ENCODE peak calls at places on chromosomes 16 and 17, in four cellular contexts. V, C, Z and B are unnamed samples.
A peak's percentile ranks its signal among the peaks of the same experiment; 100 is the strongest.

GRCh38 chr17:1270210-1271019 is at the start of gene BHLHA9:
- DNase-seq in C (no peak), Z (no peak), V (no peak), B (no peak)

GRCh38 chr16:3485097-3485470 is 10.2 kb downstream of the C16orf90 start:
- DNase-seq in Z (no peak), C (no peak), V (no peak), B (peak; percentile 36)

GRCh38 chr17:45366049-45366448 is 49.2 kb upstream of the MAP3K14 start:
- DNase-seq in V (no peak), C (peak; percentile 31), Z (no peak), B (no peak)

GRCh38 chr17:21458036-21458435 is 81.9 kb downstream of the KCNJ12 start:
- DNase-seq in V (no peak), C (no peak), Z (no peak), B (no peak)

GRCh38 chr17:82064433-82065192 is 991 bp downstream of the DUS1L start:
- DNase-seq in V (peak; percentile 48), Z (no peak), C (no peak), B (no peak)

GRCh38 chr16:5323284-5323683 is 225.7 kb upstream of the EEF2KMT start:
- DNase-seq in Z (no peak), V (no peak), C (no peak), B (no peak)

GRCh38 chr16:70482624-70483023 is 28.2 kb downstream of the FCSK start:
- DNase-seq in V (peak; percentile 17), Z (no peak), C (no peak), B (no peak)

GRCh38 chr16:85531516-85531915 is 81.6 kb upstream of the GSE1 start:
- DNase-seq in V (no peak), Z (no peak), C (no peak), B (no peak)

GRCh38 chr17:66302761-66303626 is 581 bp downstream of the PRKCA start:
- DNase-seq in C (no peak), V (peak; percentile 71), Z (peak; percentile 39), B (peak; percentile 58)

GRCh38 chr16:72442381-72443158 is 270.6 kb upstream of the PMFBP1 start:
- DNase-seq in C (no peak), V (no peak), Z (no peak), B (no peak)

GRCh38 chr17:17141279-17141678 is 64.9 kb downstream of the PLD6 start:
- DNase-seq in V (no peak), C (no peak), Z (no peak), B (no peak)

GRCh38 chr16:1296688-1297412 is 12.6 kb upstream of the UBE2I start:
- DNase-seq in V (peak; percentile 92), Z (no peak), C (no peak), B (no peak)

GRCh38 chr17:47789611-47790520 is 31.7 kb downstream of the OSBPL7 start:
- DNase-seq in C (peak; percentile 69), Z (peak; percentile 19), V (peak; percentile 72), B (peak; percentile 88)

GRCh38 chr16:66918355-66918754 is 330 bp downstream of the CDH16 start:
- DNase-seq in Z (no peak), V (no peak), C (no peak), B (no peak)

GRCh38 chr17:58302171-58302918 is 21.6 kb upstream of the MPO start:
- DNase-seq in C (no peak), V (no peak), Z (no peak), B (peak; percentile 51)

GRCh38 chr17:15213381-15214087 is 51.6 kb downstream of the PMP22 start:
- DNase-seq in C (no peak), V (peak; percentile 65), Z (no peak), B (no peak)

GRCh38 chr17:82000803-82001649 is 21.7 kb downstream of the CENPX start:
- DNase-seq in V (no peak), Z (no peak), C (no peak), B (no peak)

GRCh38 chr17:49515196-49515770 is 20.2 kb downstream of the NGFR start:
- DNase-seq in V (peak; percentile 46), Z (peak; percentile 89), C (peak; percentile 96), B (peak; percentile 93)

GRCh38 chr17:59521465-59522126 is 43.8 kb upstream of the DHX40 start:
- DNase-seq in C (no peak), Z (peak; percentile 42), V (peak; percentile 81), B (peak; percentile 63)

GRCh38 chr17:79919862-79920720 is 80.9 kb upstream of the CBX4 start:
- DNase-seq in C (no peak), Z (no peak), V (no peak), B (no peak)

GRCh38 chr17:57106107-57106835 is 21.2 kb downstream of the AKAP1 start:
- DNase-seq in C (no peak), Z (no peak), V (peak; percentile 55), B (no peak)

GRCh38 chr16:28925386-28926228 is 569 bp upstream of the RABEP2 start:
- DNase-seq in C (peak; percentile 86), V (peak; percentile 58), Z (peak; percentile 48), B (peak; percentile 89)

GRCh38 chr16:82260212-82260795 is 90.3 kb upstream of the MPHOSPH6 start:
- DNase-seq in Z (no peak), C (no peak), V (no peak), B (no peak)

GRCh38 chr17:32503251-32504165 is 16.7 kb downstream of the CDK5R1 start:
- DNase-seq in V (peak; percentile 16), Z (no peak), C (no peak), B (peak; percentile 37)

GRCh38 chr17:30226878-30227277 is 8.6 kb downstream of the SLC6A4 start:
- DNase-seq in C (peak; percentile 36), V (no peak), Z (no peak), B (no peak)

GRCh38 chr17:81386646-81387234 is 8.5 kb upstream of the BAHCC1 start:
- DNase-seq in V (no peak), C (no peak), Z (no peak), B (no peak)

GRCh38 chr16:35391328-35391727 is 1931.9 kb downstream of the TP53TG3F start:
- DNase-seq in C (no peak), V (peak; percentile 27), Z (no peak), B (no peak)

GRCh38 chr17:49574283-49574892 is 1.3 kb upstream of the NXPH3 start:
- DNase-seq in C (peak; percentile 74), V (no peak), Z (no peak), B (peak; percentile 80)

GRCh38 chr17:57666946-57667345 is 78.2 kb downstream of the CCDC182 start:
- DNase-seq in C (peak; percentile 35), Z (no peak), V (no peak), B (peak; percentile 27)

GRCh38 chr17:17412331-17412730 is 64.5 kb upstream of the MED9 start:
- DNase-seq in V (peak; percentile 71), C (no peak), Z (no peak), B (no peak)

GRCh38 chr16:80954985-80955384 is 51.7 kb downstream of the CMC2 start:
- DNase-seq in C (no peak), Z (no peak), V (no peak), B (no peak)

GRCh38 chr16:81806696-81807095 is 27.6 kb downstream of the PLCG2 start:
- DNase-seq in C (no peak), V (no peak), Z (no peak), B (no peak)

GRCh38 chr17:6947745-6948144 is 48.1 kb upstream of the ALOX12 start:
- DNase-seq in V (no peak), C (no peak), Z (no peak), B (no peak)

GRCh38 chr17:6948976-6949375 is 46.9 kb upstream of the ALOX12 start:
- DNase-seq in Z (no peak), C (no peak), V (no peak), B (no peak)

GRCh38 chr17:6948562-6948961 is 47.3 kb upstream of the ALOX12 start:
- DNase-seq in C (no peak), V (peak; percentile 44), Z (no peak), B (no peak)

GRCh38 chr17:6953689-6954088 is 42.2 kb upstream of the ALOX12 start:
- DNase-seq in Z (no peak), V (peak; percentile 75), C (no peak), B (no peak)
- H3K27ac ChIP-seq in Z (no peak overlapping the region), V (no peak overlapping the region), C (no peak overlapping the region), B (no peak overlapping the region)

GRCh38 chr17:69327060-69327831 is at the start of gene ABCA5:
- DNase-seq in C (peak; percentile 83), V (peak; percentile 99), Z (peak; percentile 66), B (peak; percentile 86)
- H3K27ac ChIP-seq in C (peak within 1 kb of the TSS; percentile 77), V (no peak within 1 kb of the TSS), Z (peak within 1 kb of the TSS; percentile 66), B (no peak within 1 kb of the TSS)

DNA sequence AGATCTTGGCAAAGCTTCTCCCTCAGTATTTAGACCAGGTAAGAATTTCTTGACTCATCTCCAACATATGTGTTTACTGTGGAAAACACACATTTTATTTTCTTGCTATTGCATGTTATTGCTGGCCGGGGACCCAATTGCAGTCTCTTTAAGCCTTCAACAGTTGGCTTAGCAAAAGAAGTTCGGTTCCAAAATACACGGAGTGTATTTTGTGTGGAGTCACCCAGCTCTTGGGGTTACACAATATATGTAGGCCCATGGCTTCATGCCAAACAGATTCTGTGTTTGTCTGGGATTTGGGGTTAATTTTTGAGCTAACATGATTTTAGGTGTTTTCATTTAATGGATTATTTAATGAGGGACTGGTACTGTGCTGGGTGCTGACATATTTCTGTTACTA is 4.0 kb downstream of the ALDH3A2 start:
- DNase-seq in C (no peak), V (peak; percentile 30), Z (no peak), B (no peak)
- H3K27ac ChIP-seq in C (peak overlapping the region; percentile 44), V (no peak overlapping the region), Z (no peak overlapping the region), B (peak overlapping the region; percentile 62)

DNA sequence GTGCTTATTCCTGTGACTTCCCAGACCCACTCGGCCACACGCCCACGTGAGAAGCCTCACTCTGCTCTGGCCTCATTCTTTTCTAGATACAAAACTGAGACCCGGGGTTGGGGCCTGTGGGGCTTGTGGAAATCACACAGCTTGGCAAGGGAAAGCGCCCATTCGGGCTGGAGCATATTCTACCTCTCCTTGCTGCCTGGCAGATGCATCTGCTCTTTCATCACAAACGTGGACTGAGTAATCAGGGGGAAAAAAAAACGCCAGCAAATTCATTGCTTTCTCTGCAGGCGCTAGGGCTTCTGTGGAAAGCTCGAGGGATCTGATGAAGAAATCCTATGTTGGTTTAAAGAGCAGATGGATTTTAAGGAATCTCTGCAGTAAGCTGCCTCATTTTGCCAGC is 44.4 kb downstream of the DNAH9 start:
- DNase-seq in V (no peak), C (no peak), Z (peak; percentile 58), B (no peak)
- H3K27ac ChIP-seq in V (no peak overlapping the region), C (no peak overlapping the region), Z (no peak overlapping the region), B (no peak overlapping the region)

GRCh38 chr16:27243725-27244362 is 24.7 kb downstream of the NSMCE1 start:
- DNase-seq in V (no peak), C (no peak), Z (no peak), B (no peak)

GRCh38 chr16:27244363-27244755 is 24.2 kb downstream of the NSMCE1 start:
- DNase-seq in Z (no peak), V (no peak), C (no peak), B (no peak)

GRCh38 chr16:27248036-27248435 is 20.5 kb downstream of the NSMCE1 start:
- DNase-seq in V (no peak), Z (no peak), C (no peak), B (no peak)

GRCh38 chr16:27245276-27246231 is 23.0 kb downstream of the NSMCE1 start:
- DNase-seq in Z (no peak), C (no peak), V (peak; percentile 83), B (no peak)

DNA sequence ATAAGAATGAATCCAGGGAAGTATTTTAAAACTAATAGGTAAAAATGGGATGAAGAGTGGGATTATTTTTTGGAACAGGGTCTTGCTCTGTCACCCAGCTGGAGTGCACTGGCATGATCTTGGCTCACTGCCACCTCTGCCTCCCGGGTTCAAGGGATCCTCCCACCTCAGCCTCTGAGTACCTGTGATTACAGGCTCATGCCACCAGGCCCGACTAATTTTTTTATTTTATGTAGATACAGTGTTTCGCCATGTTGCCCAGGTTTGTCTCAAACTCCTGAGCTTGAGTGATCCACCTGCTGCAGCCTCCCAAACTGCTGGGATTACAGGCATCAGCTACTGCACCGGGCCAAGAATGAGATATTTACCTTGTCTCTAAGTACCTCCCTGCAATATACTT is 22.1 kb downstream of the NSMCE1 start:
- DNase-seq in C (no peak), Z (no peak), V (no peak), B (no peak)
- H3K27ac ChIP-seq in C (peak overlapping the region; percentile 92), Z (no peak overlapping the region), V (peak overlapping the region; percentile 80), B (no peak overlapping the region)